ENCODE peak calls at places on chromosomes 11 and 22, in six cellular contexts. I, T, Y, L, G and Z are unnamed samples.
A peak's percentile ranks its signal among the peaks of the same experiment; 100 is the strongest.

GRCh38 chr11:134119094-134119493 is 50.2 kb downstream of the JAM3 start:
- DNase-seq in T (no peak), Y (no peak), I (no peak), G (no peak), L (no peak), Z (no peak)

GRCh38 chr11:38711110-38711509 is 2113.1 kb upstream of the RAG2 start:
- DNase-seq in I (no peak), G (no peak), T (no peak), L (no peak), Y (no peak), Z (no peak)

GRCh38 chr11:110185599-110185998 is 92.4 kb downstream of the ZC3H12C start:
- DNase-seq in I (no peak), L (no peak), G (no peak), T (no peak), Y (no peak), Z (no peak)

GRCh38 chr11:43984519-43985385 is 42.3 kb downstream of the C11orf96 start:
- DNase-seq in L (no peak), I (no peak), G (peak; percentile 88), T (no peak), Y (peak; percentile 46), Z (no peak)

GRCh38 chr22:28139993-28140392 is 220.9 kb upstream of the PITPNB start:
- DNase-seq in I (peak; percentile 15), T (no peak), L (no peak), G (no peak), Y (no peak), Z (no peak)

GRCh38 chr11:19241260-19242183 is 777 bp upstream of the E2F8 start:
- DNase-seq in Y (no peak), G (no peak), T (no peak), L (peak; percentile 36), I (no peak), Z (peak; percentile 53)

GRCh38 chr11:1563149-1563638 is 8.9 kb downstream of the DUSP8 start:
- DNase-seq in L (no peak), T (no peak), I (no peak), G (no peak), Y (no peak), Z (no peak)

GRCh38 chr11:33689089-33689488 is 11.5 kb downstream of the C11orf91 start:
- DNase-seq in T (no peak), Y (no peak), I (no peak), G (no peak), L (no peak), Z (no peak)

GRCh38 chr22:49156662-49157285 is 670.9 kb downstream of the BRD1 start:
- DNase-seq in G (no peak), T (no peak), L (no peak), Y (peak; percentile 45), I (no peak), Z (no peak)

DNA sequence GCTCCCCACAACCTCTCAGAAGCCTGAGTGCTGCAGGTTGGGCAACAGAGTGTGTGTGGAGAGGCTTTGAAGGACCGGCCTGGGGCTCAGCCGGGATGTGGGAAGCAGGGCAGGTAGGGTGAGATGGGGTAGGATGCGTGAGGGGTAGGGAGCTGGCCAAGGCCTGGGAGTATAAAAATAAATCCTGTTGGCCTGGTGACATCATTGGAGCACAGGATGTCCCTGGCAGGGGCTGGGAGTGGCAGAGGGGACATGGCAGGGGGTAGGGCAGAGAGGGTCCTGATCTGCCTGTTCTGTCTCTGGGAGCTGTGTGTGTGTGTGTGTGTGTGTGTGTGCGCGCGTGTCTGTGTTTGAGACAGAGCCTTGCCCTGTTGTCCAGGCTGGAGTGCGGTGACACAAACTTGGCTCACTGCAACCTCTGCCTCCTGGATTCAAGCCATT is 28.6 kb downstream of the TEF start:
- DNase-seq in I (no peak), G (peak; percentile 53), Y (no peak), L (peak; percentile 78), T (no peak), Z (peak; percentile 78)
- H3K27ac ChIP-seq in I (no peak overlapping the region), G (peak overlapping the region; percentile 39), Y (no peak overlapping the region), L (peak overlapping the region; percentile 97), T (no peak overlapping the region), Z (peak overlapping the region; percentile 93)

GRCh38 chr11:58968251-58968711 is 29.0 kb downstream of the GLYATL1 start:
- DNase-seq in I (no peak), Y (peak; percentile 8), T (no peak), L (no peak), G (no peak), Z (no peak)
- H3K4me3 ChIP-seq in I (no peak overlapping the region), Y (no peak overlapping the region), T (no peak overlapping the region), L (no peak overlapping the region), G (no peak overlapping the region), Z (no peak overlapping the region)

GRCh38 chr11:35391922-35392813 is 27.2 kb downstream of the SLC1A2 start:
- DNase-seq in L (peak; percentile 84), I (peak; percentile 73), Y (peak; percentile 63), G (peak; percentile 84), T (peak; percentile 78), Z (peak; percentile 96)

GRCh38 chr11:35389112-35389511 is 30.2 kb downstream of the SLC1A2 start:
- DNase-seq in Y (no peak), G (no peak), T (no peak), I (no peak), L (no peak), Z (no peak)

GRCh38 chr11:35389897-35390462 is 29.4 kb downstream of the SLC1A2 start:
- DNase-seq in G (no peak), I (no peak), Y (no peak), L (no peak), T (no peak), Z (no peak)

GRCh38 chr11:35393093-35393492 is 26.3 kb downstream of the SLC1A2 start:
- DNase-seq in I (no peak), Y (no peak), G (no peak), L (no peak), T (no peak), Z (no peak)

DNA sequence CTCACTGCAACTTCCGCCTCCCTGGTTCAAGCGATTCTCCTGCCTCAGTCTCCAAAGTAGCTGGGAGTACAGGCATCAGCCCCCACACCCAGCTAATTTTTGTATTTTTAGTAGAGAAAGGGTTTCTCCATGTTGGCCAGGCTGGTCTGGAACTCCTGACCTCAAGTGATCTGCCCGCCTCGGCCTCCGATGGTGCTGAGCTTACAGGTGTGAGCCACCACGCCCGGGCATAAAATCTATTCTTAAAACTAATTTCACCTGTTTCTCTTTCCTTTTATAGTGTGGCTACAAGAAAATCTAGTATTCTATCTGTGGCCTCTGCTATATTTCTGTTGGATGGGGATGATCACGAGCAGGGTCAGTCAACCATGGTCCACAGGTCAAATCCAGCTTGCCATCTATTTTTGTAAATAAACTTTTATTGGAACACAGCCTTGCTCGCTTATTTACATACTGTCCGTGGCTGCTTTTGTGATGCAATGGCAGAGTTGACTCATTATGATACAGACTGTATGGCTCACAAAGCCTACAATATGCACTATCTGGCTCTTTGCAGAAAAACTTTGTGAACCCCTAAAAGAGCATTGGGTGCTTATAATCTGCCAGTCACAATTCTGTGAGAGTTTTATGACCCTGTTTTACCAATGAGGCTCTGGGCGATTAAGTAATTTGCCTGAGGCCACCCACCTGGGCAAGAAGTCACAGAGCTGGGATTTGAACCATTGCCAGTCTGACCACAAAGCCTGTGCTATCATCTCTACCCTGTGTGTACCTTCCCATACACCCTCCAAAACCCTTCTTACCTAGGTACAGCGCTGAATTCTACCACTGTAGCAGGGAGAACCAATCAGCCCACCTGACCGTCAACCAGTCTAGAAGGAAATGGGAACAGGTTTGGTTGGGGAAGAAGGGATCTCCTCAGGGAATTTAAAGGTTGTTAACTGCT is 28.3 kb downstream of the SLC1A2 start:
- DNase-seq in I (peak; percentile 38), Y (peak; percentile 47), G (no peak), L (no peak), T (no peak), Z (no peak)
- H3K27ac ChIP-seq in I (no peak overlapping the region), Y (no peak overlapping the region), G (no peak overlapping the region), L (no peak overlapping the region), T (no peak overlapping the region), Z (peak overlapping the region; percentile 87)

GRCh38 chr11:59173080-59173963 is 1.4 kb downstream of the DTX4 start:
- DNase-seq in T (no peak), I (peak; percentile 71), L (no peak), G (no peak), Y (peak; percentile 54), Z (peak; percentile 79)

GRCh38 chr11:59173964-59174663 is 2.2 kb downstream of the DTX4 start:
- DNase-seq in T (no peak), Y (peak; percentile 95), I (peak; percentile 86), L (no peak), G (no peak), Z (no peak)

GRCh38 chr11:59176330-59176729 is 4.4 kb downstream of the DTX4 start:
- DNase-seq in L (no peak), Y (no peak), I (peak; percentile 99), G (no peak), T (no peak), Z (no peak)

GRCh38 chr11:59175104-59175503 is 3.2 kb downstream of the DTX4 start:
- DNase-seq in L (no peak), G (no peak), T (no peak), I (peak; percentile 82), Y (no peak), Z (no peak)

DNA sequence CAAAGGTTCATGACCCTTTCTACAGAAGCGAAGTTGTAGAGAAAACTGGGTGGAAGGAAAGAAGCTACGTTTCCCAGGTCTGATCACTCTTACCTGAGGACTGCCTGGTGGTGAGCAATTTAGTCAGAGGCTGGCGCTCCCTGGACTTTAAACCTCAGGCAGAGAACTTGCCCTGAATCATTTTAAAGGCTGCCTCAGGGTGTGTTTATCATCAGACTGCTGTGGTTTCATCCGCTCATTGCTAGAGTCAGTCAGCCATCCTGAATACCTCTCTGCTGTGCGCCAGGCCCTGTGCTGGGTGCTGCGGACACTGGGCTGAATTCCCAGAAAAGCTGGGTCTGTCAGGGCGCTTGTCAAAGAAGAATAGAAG is 2.7 kb downstream of the DTX4 start:
- DNase-seq in L (no peak), G (no peak), T (no peak), Y (peak; percentile 94), I (peak; percentile 91), Z (no peak)
- H3K4me3 ChIP-seq in L (no peak overlapping the region), G (no peak overlapping the region), T (no peak overlapping the region), Y (no peak overlapping the region), I (no peak overlapping the region), Z (no peak overlapping the region)